ENCODE peak calls at places on chromosomes 12 and 14, in six cellular contexts. One of them, this sample, is unnamed.
A peak's percentile ranks its signal among the peaks of the same experiment; 100 is the strongest.

GRCh38 chr12:120368789-120369475 is at the start of gene MSI1:
- DNase-seq in GM23338: peak; percentile 43
- DNase-seq in IMR-90: no peak
- DNase-seq in effector memory CD4-positive, alpha-beta T cell: no peak
- DNase-seq in CD4-positive, alpha-beta T cell: no peak
- DNase-seq in heart left ventricle: no peak
- DNase-seq in this sample: no peak

GRCh38 chr12:52207106-52207505 is 15.3 kb upstream of the KRT80 start:
- DNase-seq in IMR-90: no peak
- DNase-seq in effector memory CD4-positive, alpha-beta T cell: no peak
- DNase-seq in GM23338: no peak
- DNase-seq in heart left ventricle: peak; percentile 27
- DNase-seq in CD4-positive, alpha-beta T cell: no peak
- DNase-seq in this sample: no peak

GRCh38 chr12:45553204-45553603 is 176.3 kb upstream of the ARID2 start:
- DNase-seq in heart left ventricle: no peak
- DNase-seq in CD4-positive, alpha-beta T cell: no peak
- DNase-seq in IMR-90: peak; percentile 6
- DNase-seq in effector memory CD4-positive, alpha-beta T cell: no peak
- DNase-seq in GM23338: no peak
- DNase-seq in this sample: no peak

GRCh38 chr12:15163577-15163976 is 57.6 kb downstream of the RERG start:
- DNase-seq in GM23338: no peak
- DNase-seq in effector memory CD4-positive, alpha-beta T cell: no peak
- DNase-seq in CD4-positive, alpha-beta T cell: no peak
- DNase-seq in heart left ventricle: no peak
- DNase-seq in IMR-90: no peak
- DNase-seq in this sample: no peak

GRCh38 chr12:115752151-115752550 is 525.3 kb downstream of the MED13L start:
- DNase-seq in IMR-90: peak; percentile 54
- DNase-seq in GM23338: no peak
- DNase-seq in effector memory CD4-positive, alpha-beta T cell: no peak
- DNase-seq in CD4-positive, alpha-beta T cell: no peak
- DNase-seq in heart left ventricle: no peak
- DNase-seq in this sample: no peak

GRCh38 chr14:46573518-46573917 is 78.1 kb downstream of the RPL10L start:
- DNase-seq in effector memory CD4-positive, alpha-beta T cell: no peak
- DNase-seq in GM23338: no peak
- DNase-seq in IMR-90: no peak
- DNase-seq in heart left ventricle: no peak
- DNase-seq in CD4-positive, alpha-beta T cell: no peak
- DNase-seq in this sample: no peak

GRCh38 chr12:26205946-26206345 is 10.6 kb downstream of the SSPN start:
- DNase-seq in IMR-90: no peak
- DNase-seq in GM23338: no peak
- DNase-seq in heart left ventricle: no peak
- DNase-seq in CD4-positive, alpha-beta T cell: no peak
- DNase-seq in effector memory CD4-positive, alpha-beta T cell: no peak
- DNase-seq in this sample: no peak

GRCh38 chr12:114784526-114784925 is 100.6 kb upstream of the TBX3 start:
- DNase-seq in heart left ventricle: no peak
- DNase-seq in IMR-90: peak; percentile 31
- DNase-seq in CD4-positive, alpha-beta T cell: no peak
- DNase-seq in effector memory CD4-positive, alpha-beta T cell: no peak
- DNase-seq in GM23338: no peak
- DNase-seq in this sample: no peak

GRCh38 chr12:108583971-108584370 is 13.9 kb downstream of the TMEM119 start:
- DNase-seq in GM23338: no peak
- DNase-seq in IMR-90: no peak
- DNase-seq in effector memory CD4-positive, alpha-beta T cell: no peak
- DNase-seq in heart left ventricle: no peak
- DNase-seq in CD4-positive, alpha-beta T cell: no peak
- DNase-seq in this sample: no peak

GRCh38 chr14:56801920-56802319 is 8.4 kb downstream of the OTX2 start:
- DNase-seq in heart left ventricle: no peak
- DNase-seq in effector memory CD4-positive, alpha-beta T cell: no peak
- DNase-seq in IMR-90: no peak
- DNase-seq in GM23338: no peak
- DNase-seq in CD4-positive, alpha-beta T cell: no peak
- DNase-seq in this sample: no peak
- H3K27me3 ChIP-seq in heart left ventricle: peaks cover 99% of the 10 kb centered on the region
- H3K27me3 ChIP-seq in effector memory CD4-positive, alpha-beta T cell: peaks cover 56% of the 10 kb centered on the region
- H3K27me3 ChIP-seq in IMR-90: peaks cover 80% of the 10 kb centered on the region
- H3K27me3 ChIP-seq in GM23338: peaks cover 83% of the 10 kb centered on the region
- H3K27me3 ChIP-seq in CD4-positive, alpha-beta T cell: peaks cover 98% of the 10 kb centered on the region
- H3K27me3 ChIP-seq in this sample: peaks cover 10% of the 10 kb centered on the region

DNA sequence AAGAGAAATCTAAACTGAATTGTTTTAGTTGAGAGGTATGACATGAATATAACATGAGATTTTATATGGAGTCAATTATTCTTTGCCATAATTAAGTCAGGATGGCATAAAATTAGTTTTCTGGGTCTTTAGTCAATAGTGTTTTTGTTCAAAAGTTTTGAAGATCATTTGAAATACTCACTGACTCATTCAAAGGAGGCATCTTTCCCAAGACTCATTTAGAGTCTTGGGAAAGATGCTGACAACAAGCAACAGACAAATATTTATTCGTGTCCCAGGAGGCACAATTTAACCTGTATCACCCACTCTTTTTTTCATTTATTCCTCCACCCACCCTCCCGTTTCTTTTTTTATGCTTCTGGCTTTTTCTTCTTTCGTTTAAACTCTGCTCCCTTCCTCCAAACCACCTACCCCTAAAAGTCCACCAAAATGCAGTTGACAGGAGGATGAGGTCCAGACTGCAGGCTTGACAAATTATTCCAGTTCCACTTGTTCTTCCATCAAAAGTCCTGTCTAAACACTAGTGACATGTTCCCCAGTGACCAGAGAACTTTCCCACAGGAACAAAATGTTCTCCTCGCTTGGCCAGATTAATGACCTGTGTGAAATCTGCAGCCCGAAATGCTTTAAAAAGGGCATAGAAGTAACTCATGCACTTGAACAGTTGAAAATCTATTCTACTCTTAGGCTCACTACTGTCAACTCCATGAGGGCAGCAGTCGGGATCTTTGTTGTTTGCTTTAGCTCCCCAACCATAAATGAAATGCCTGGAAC is 43.3 kb upstream of the CSRP2 start:
- DNase-seq in CD4-positive, alpha-beta T cell: no peak
- DNase-seq in IMR-90: no peak
- DNase-seq in GM23338: no peak
- DNase-seq in heart left ventricle: no peak
- DNase-seq in effector memory CD4-positive, alpha-beta T cell: no peak
- DNase-seq in this sample: no peak
- H3K27ac ChIP-seq in CD4-positive, alpha-beta T cell: no peak overlapping the region
- H3K27ac ChIP-seq in IMR-90: no peak overlapping the region
- H3K27ac ChIP-seq in GM23338: no peak overlapping the region
- H3K27ac ChIP-seq in heart left ventricle: no peak overlapping the region
- H3K27ac ChIP-seq in effector memory CD4-positive, alpha-beta T cell: no peak overlapping the region
- H3K27ac ChIP-seq in this sample: no peak overlapping the region

GRCh38 chr12:34384693-34385092 is 362.4 kb downstream of the ALG10 start:
- DNase-seq in CD4-positive, alpha-beta T cell: no peak
- DNase-seq in effector memory CD4-positive, alpha-beta T cell: no peak
- DNase-seq in IMR-90: no peak
- DNase-seq in heart left ventricle: no peak
- DNase-seq in GM23338: no peak
- DNase-seq in this sample: no peak
- H3K27me3 ChIP-seq in CD4-positive, alpha-beta T cell: no peaks in the 10 kb centered on the region
- H3K27me3 ChIP-seq in effector memory CD4-positive, alpha-beta T cell: no peaks in the 10 kb centered on the region
- H3K27me3 ChIP-seq in IMR-90: no peaks in the 10 kb centered on the region
- H3K27me3 ChIP-seq in heart left ventricle: peaks cover 8% of the 10 kb centered on the region
- H3K27me3 ChIP-seq in GM23338: no peaks in the 10 kb centered on the region
- H3K27me3 ChIP-seq in this sample: no peaks in the 10 kb centered on the region

DNA sequence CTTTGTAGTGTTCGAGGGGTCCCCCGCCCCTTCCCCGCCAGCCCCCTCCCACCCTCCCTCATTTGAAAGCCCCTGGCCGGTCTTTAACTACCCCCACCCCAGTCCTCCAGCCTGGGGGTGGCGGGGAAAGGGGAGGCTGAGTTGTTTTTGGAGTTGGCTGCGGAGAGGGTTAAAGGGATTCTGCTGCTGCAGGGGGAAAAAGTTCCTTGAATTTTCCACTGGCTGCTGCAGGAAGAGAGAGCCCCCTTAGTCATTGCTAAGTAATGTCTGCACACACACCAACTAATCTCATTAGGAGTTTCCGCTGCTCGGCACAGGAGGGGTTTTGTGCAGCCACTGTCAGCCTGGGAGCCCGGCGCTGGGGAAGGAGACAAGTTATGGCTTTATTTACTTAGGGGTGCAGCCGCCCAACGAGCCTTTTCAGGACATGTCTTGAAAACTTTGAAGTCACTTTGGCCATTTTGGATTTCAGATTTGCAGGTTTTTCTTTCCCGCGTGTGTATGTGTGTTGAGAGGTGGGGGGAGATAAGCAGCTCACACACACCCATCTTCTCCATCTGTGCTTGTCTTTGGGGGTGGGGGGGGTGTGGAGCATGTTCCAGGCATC is 1.8 kb downstream of the ELK3 start:
- DNase-seq in GM23338: peak; percentile 22
- DNase-seq in effector memory CD4-positive, alpha-beta T cell: no peak
- DNase-seq in IMR-90: peak; percentile 74
- DNase-seq in CD4-positive, alpha-beta T cell: peak; percentile 28
- DNase-seq in heart left ventricle: peak; percentile 71
- DNase-seq in this sample: peak; percentile 47
- H3K27ac ChIP-seq in GM23338: no peak overlapping the region
- H3K27ac ChIP-seq in effector memory CD4-positive, alpha-beta T cell: peak overlapping the region; percentile 85
- H3K27ac ChIP-seq in IMR-90: peak overlapping the region; percentile 90
- H3K27ac ChIP-seq in CD4-positive, alpha-beta T cell: peak overlapping the region; percentile 78
- H3K27ac ChIP-seq in heart left ventricle: peak overlapping the region; percentile 95
- H3K27ac ChIP-seq in this sample: peak overlapping the region; percentile 55

DNA sequence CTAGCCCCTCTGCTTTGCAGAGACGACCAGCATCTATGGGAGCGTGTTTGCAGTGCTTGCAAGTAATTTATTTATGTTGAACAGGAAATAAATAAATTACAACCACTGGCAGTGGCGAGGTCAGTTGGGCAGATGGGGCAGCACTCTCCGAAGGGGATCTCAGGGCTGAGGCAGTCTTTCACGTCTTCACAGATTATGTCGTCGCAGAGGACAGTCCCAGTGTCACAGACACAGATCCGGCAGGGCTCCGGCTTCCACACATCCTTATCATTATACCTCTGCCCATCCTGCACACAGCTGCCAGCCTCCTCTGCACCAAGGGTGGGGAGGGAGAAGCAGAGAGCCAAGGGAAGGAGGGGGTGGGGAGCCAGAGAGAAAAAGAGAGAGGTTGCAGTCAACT is 4.5 kb downstream of the COL2A1 start:
- DNase-seq in IMR-90: no peak
- DNase-seq in effector memory CD4-positive, alpha-beta T cell: no peak
- DNase-seq in heart left ventricle: no peak
- DNase-seq in CD4-positive, alpha-beta T cell: no peak
- DNase-seq in GM23338: no peak
- DNase-seq in this sample: no peak
- H3K27me3 ChIP-seq in IMR-90: peaks cover 76% of the 10 kb centered on the region
- H3K27me3 ChIP-seq in effector memory CD4-positive, alpha-beta T cell: peaks cover 43% of the 10 kb centered on the region
- H3K27me3 ChIP-seq in heart left ventricle: peaks cover 26% of the 10 kb centered on the region
- H3K27me3 ChIP-seq in CD4-positive, alpha-beta T cell: peaks cover 76% of the 10 kb centered on the region
- H3K27me3 ChIP-seq in GM23338: peaks cover 92% of the 10 kb centered on the region
- H3K27me3 ChIP-seq in this sample: no peaks in the 10 kb centered on the region

GRCh38 chr14:100410056-100410565 is 87.0 kb downstream of the SLC25A47 start:
- DNase-seq in heart left ventricle: no peak
- DNase-seq in CD4-positive, alpha-beta T cell: no peak
- DNase-seq in effector memory CD4-positive, alpha-beta T cell: no peak
- DNase-seq in IMR-90: peak; percentile 67
- DNase-seq in GM23338: peak; percentile 78
- DNase-seq in this sample: no peak
- H3K27ac ChIP-seq in heart left ventricle: no peak overlapping the region
- H3K27ac ChIP-seq in CD4-positive, alpha-beta T cell: no peak overlapping the region
- H3K27ac ChIP-seq in effector memory CD4-positive, alpha-beta T cell: no peak overlapping the region
- H3K27ac ChIP-seq in IMR-90: no peak overlapping the region
- H3K27ac ChIP-seq in GM23338: peak overlapping the region; percentile 29
- H3K27ac ChIP-seq in this sample: no peak overlapping the region

DNA sequence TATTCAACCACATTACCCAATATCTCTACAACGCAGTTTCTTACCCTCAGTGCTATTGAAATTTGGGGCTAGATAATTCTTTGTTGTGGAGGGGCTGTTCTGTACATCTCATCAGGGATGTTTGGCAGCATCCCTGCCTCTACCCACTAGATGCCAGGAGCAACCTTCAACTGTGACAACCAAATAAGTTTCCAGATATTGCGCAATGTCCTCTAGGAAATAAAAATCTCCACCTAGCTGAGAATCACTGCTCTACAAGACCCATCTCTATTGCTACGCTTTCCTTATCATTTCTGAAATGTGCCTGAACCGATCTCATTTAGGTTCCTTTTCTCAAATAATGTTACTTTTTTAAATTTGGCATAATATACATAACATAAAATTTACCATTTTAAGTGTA is 155.2 kb upstream of the G2E3 start:
- DNase-seq in effector memory CD4-positive, alpha-beta T cell: no peak
- DNase-seq in CD4-positive, alpha-beta T cell: no peak
- DNase-seq in IMR-90: no peak
- DNase-seq in GM23338: no peak
- DNase-seq in heart left ventricle: no peak
- DNase-seq in this sample: no peak
- H3K27me3 ChIP-seq in effector memory CD4-positive, alpha-beta T cell: no peaks in the 10 kb centered on the region
- H3K27me3 ChIP-seq in CD4-positive, alpha-beta T cell: no peaks in the 10 kb centered on the region
- H3K27me3 ChIP-seq in IMR-90: peaks cover 1% of the 10 kb centered on the region
- H3K27me3 ChIP-seq in GM23338: no peaks in the 10 kb centered on the region
- H3K27me3 ChIP-seq in heart left ventricle: no peaks in the 10 kb centered on the region
- H3K27me3 ChIP-seq in this sample: no peaks in the 10 kb centered on the region

GRCh38 chr12:55973598-55974307 is at the start of gene RAB5B:
- DNase-seq in IMR-90: peak; percentile 100
- DNase-seq in heart left ventricle: peak; percentile 98
- DNase-seq in GM23338: peak; percentile 100
- DNase-seq in effector memory CD4-positive, alpha-beta T cell: peak; percentile 99
- DNase-seq in CD4-positive, alpha-beta T cell: peak; percentile 96
- DNase-seq in this sample: peak; percentile 100

GRCh38 chr12:55972906-55973597 is 826 bp upstream of the RAB5B start:
- DNase-seq in effector memory CD4-positive, alpha-beta T cell: no peak
- DNase-seq in GM23338: no peak
- DNase-seq in CD4-positive, alpha-beta T cell: no peak
- DNase-seq in IMR-90: peak; percentile 53
- DNase-seq in heart left ventricle: no peak
- DNase-seq in this sample: no peak

GRCh38 chr12:55970775-55971174 is 3.1 kb upstream of the RAB5B start:
- DNase-seq in IMR-90: peak; percentile 85
- DNase-seq in GM23338: no peak
- DNase-seq in CD4-positive, alpha-beta T cell: no peak
- DNase-seq in effector memory CD4-positive, alpha-beta T cell: no peak
- DNase-seq in heart left ventricle: no peak
- DNase-seq in this sample: no peak

GRCh38 chr12:55974308-55974724 is 438 bp downstream of the RAB5B start:
- DNase-seq in CD4-positive, alpha-beta T cell: no peak
- DNase-seq in effector memory CD4-positive, alpha-beta T cell: peak; percentile 27
- DNase-seq in heart left ventricle: no peak
- DNase-seq in IMR-90: peak; percentile 45
- DNase-seq in GM23338: peak; percentile 79
- DNase-seq in this sample: no peak

GRCh38 chr12:55972045-55972843 is 1.6 kb upstream of the RAB5B start:
- DNase-seq in CD4-positive, alpha-beta T cell: no peak
- DNase-seq in heart left ventricle: no peak
- DNase-seq in GM23338: peak; percentile 46
- DNase-seq in effector memory CD4-positive, alpha-beta T cell: no peak
- DNase-seq in IMR-90: peak; percentile 84
- DNase-seq in this sample: no peak
- H3K27ac ChIP-seq in CD4-positive, alpha-beta T cell: no peak overlapping the region
- H3K27ac ChIP-seq in heart left ventricle: peak overlapping the region; percentile 98
- H3K27ac ChIP-seq in GM23338: peak overlapping the region; percentile 82
- H3K27ac ChIP-seq in effector memory CD4-positive, alpha-beta T cell: peak overlapping the region; percentile 78
- H3K27ac ChIP-seq in IMR-90: peak overlapping the region; percentile 60
- H3K27ac ChIP-seq in this sample: peak overlapping the region; percentile 98